ENCODE peak calls at places on chromosomes 12 and 14, in seven cellular contexts. C, E, P, U, R, Y and A are unnamed samples.

GRCh38 chr14:104389326-104390220 is 190.0 kb upstream of the C14orf180 start:
- DNase-seq in C (no peak), E (no peak), P (no peak), U (no peak), R (no peak), Y (no peak), A (no peak)

GRCh38 chr12:18422849-18423248 is 161.5 kb downstream of the PIK3C2G start:
- DNase-seq in C (peak), E (peak), P (peak), U (no peak), R (no peak), Y (no peak), A (no peak)

GRCh38 chr12:120640840-120641833 is 711 bp downstream of the CABP1 start:
- DNase-seq in C (peak), E (peak), P (peak), U (no peak), R (no peak), Y (peak), A (peak)

GRCh38 chr12:27013606-27014084 is 539 bp downstream of the TM7SF3 start:
- DNase-seq in C (peak), E (peak), P (peak), U (no peak), R (peak), Y (no peak), A (no peak)

GRCh38 chr14:58082491-58083098 is 69.4 kb downstream of the ARMH4 start:
- DNase-seq in C (peak), E (peak), P (peak), U (peak), R (no peak), Y (peak), A (no peak)

GRCh38 chr14:80456200-80456599 is 244.9 kb upstream of the DIO2 start:
- DNase-seq in C (peak), E (peak), P (peak), U (no peak), R (no peak), Y (no peak), A (no peak)

GRCh38 chr14:91424813-91425719 is 7.4 kb upstream of the CCDC88C start:
- DNase-seq in C (no peak), E (no peak), P (no peak), U (no peak), R (no peak), Y (no peak), A (no peak)

GRCh38 chr12:57090456-57090855 is 1.5 kb downstream of the NAB2 start:
- DNase-seq in C (no peak), E (no peak), P (no peak), U (no peak), R (no peak), Y (no peak), A (no peak)

GRCh38 chr14:75390183-75390582 is 37.6 kb upstream of the JDP2 start:
- DNase-seq in C (no peak), E (no peak), P (no peak), U (no peak), R (no peak), Y (no peak), A (no peak)

DNA sequence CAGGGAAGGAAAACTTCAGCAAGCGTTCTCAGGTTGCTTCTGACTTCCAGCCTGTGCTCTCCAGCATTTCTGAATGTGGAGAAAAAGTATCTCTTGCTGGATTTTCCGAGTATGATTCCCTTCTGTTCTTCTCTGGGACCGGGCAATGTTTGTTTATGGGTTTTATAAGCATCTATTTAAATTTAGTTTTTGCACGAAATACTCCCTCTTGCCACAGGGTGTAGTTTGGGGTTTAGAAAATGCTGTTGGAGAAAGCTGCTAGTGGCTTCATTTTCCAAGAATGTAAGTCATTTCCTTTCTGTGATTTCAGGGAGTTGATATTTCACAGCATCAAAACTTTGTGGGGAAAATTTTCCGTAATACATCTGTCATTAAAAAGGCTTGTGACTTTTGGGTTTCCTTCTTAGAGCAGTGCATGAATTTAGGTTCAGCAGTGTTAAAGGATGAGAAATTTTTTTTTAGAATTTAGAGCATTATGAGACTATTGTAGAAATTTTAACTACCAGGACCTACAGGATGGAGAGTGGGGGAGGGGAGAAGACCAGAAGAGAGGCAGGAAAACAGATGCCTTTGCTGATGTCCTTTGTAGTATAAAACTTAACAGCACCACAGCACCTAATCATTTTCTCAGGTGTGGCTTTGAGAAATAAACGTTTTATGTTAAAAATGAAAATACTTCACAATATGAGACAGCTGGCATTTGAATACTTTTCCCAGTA is 1.5 kb downstream of the FRMD6 start:
- DNase-seq in C (peak), E (peak), P (peak), U (no peak), R (no peak), Y (peak), A (peak)
- TF ChIP-seq CTCF in C (peak), E (peak), P (peak), U (no peak), R (no peak), Y (peak), A (peak)

DNA sequence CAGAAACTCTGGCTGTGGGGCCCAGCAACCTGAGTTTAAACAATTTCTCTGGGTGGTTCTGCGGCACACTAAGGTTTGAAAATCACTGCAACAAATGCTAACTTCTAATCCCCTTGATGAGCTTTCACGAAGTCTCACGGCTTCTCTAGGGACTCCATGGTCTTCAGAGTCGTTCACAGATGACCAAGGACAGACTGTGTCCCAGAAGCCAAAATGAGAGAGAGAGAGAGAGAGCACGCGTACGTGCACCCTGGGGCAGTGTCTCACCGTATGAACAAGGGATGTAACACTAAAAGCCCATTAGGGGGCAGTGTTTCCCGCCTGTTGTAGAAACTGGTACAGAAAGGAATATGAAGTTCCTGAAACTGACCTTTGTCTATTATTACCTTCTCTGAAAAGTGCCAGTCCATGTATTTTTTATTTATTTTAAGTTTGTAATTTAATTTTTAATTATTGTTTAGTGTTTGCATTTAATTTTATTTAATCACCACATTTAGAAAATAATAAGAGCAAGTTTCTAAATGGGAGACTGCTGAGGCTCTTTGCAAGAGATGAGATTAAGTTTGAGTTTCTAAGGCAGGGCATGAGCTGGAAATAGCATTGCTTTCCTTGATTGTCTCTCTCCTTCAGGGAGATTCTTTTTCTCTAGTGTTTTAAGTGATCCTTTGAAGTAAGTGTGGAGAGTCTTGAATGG is 3.4 kb downstream of the APOLD1 start:
- DNase-seq in C (peak), E (peak), P (peak), U (no peak), R (peak), Y (peak), A (peak)
- TF ChIP-seq CTCF in C (peak), E (peak), P (peak), U (peak), R (peak), Y (peak), A (peak)

DNA sequence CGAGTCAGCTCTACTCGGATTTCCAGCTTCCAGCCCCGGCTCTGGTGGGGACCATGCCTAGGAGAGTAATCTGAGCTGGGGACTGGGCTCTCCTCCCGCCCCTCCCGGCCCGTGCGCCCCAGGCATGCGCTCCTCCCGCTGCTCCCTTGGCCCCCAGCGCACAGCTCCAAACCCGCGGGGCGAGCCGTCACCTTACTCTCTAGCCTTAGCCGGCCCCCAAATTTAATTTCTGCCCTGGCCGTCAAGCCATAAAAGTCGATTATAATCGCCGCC is 41.7 kb upstream of the CAPRIN2 start:
- DNase-seq in C (peak), E (peak), P (peak), U (no peak), R (peak), Y (peak), A (no peak)
- TF ChIP-seq CTCF in C (no peak), E (no peak), P (no peak), U (no peak), R (no peak), Y (no peak), A (no peak)

DNA sequence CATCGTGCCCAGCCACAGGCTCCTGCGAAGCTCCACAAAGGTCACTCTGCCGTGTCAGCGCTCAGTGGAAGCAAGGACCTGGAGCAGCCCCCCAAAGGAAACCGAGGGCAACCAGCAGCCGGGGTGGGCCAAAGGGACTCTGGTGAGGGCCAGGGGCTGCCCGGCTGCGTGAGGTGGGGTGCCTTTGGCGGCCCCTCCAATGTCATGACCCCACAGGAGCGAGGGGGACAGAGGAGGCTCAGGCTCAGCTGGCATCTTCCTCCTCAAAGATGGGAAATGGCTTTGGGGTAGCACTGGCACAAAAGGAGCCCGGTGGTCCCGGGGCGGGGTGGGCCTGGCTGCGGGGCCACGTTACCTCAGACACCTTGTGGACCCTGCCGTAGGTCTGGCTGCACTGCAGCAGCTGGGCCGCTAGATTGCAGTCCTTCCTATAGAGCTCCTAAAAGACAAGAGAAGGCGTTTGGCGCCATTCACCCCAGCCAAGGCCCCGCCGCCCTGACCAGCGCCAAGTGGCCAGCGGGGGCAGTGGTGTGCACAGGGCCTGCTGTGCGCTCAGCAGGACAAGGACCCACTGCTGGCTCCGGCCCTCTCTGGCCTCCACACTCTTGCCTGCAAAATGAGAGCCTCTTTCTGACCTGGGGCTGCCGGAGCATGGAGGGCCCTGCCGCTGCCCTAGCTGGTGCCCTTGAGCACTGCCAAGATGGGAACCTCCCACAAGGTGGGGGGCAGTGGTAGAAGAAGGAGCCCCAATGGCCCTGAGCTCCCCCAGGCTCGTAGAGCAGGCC is 46.9 kb downstream of the BEGAIN start:
- DNase-seq in C (no peak), E (no peak), P (no peak), U (no peak), R (peak), Y (no peak), A (peak)
- TF ChIP-seq CTCF in C (peak), E (peak), P (no peak), U (peak), R (peak), Y (peak), A (peak)

DNA sequence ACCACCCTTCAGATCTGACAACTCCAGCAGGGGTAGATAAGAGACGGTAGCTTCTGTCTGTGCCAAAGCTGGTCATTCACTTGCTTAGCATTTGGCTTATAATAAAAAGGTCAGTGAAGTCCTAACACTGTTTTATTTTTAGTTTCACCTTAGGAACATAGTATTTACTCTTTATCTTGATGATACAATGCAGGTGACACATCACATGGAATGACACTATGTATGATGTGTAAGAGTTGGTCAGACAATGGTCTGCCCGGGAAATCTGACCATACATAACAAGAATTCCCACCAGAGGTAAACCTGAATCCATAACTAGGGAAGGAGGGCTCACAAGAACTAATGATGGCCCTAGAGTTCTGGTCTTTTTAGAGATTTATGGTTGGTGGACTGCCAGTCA is 66.6 kb downstream of the IFNG start:
- DNase-seq in C (no peak), E (no peak), P (no peak), U (no peak), R (no peak), Y (no peak), A (no peak)
- TF ChIP-seq CTCF in C (no peak), E (no peak), P (no peak), U (no peak), R (no peak), Y (no peak), A (no peak)

GRCh38 chr14:92520701-92521415 is 7.3 kb downstream of the RIN3 start:
- DNase-seq in C (no peak), E (no peak), P (no peak), U (no peak), R (no peak), Y (no peak), A (no peak)

GRCh38 chr14:92520102-92520651 is 6.6 kb downstream of the RIN3 start:
- DNase-seq in C (no peak), E (no peak), P (no peak), U (no peak), R (no peak), Y (no peak), A (no peak)

GRCh38 chr14:92516966-92517350 is 3.4 kb downstream of the RIN3 start:
- DNase-seq in C (no peak), E (no peak), P (no peak), U (no peak), R (no peak), Y (no peak), A (no peak)

GRCh38 chr14:92517761-92518160 is 4.2 kb downstream of the RIN3 start:
- DNase-seq in C (no peak), E (no peak), P (no peak), U (no peak), R (no peak), Y (no peak), A (no peak)

GRCh38 chr14:92519246-92520101 is 5.9 kb downstream of the RIN3 start:
- DNase-seq in C (no peak), E (no peak), P (no peak), U (no peak), R (no peak), Y (no peak), A (no peak)
- TF ChIP-seq CTCF in C (no peak), E (no peak), P (no peak), U (no peak), R (no peak), Y (no peak), A (no peak)

GRCh38 chr12:110668480-110669192 is 20.3 kb downstream of the HVCN1 start:
- DNase-seq in C (no peak), E (no peak), P (no peak), U (no peak), R (no peak), Y (no peak), A (no peak)
- TF ChIP-seq CTCF in C (no peak), E (no peak), P (no peak), U (no peak), R (no peak), Y (no peak), A (no peak)

GRCh38 chr12:1574863-1575254 is 19.5 kb downstream of the FBXL14 start:
- DNase-seq in C (no peak), E (peak), P (no peak), U (no peak), R (no peak), Y (no peak), A (no peak)

GRCh38 chr12:1575799-1576401 is 18.5 kb downstream of the FBXL14 start:
- DNase-seq in C (peak), E (peak), P (peak), U (no peak), R (no peak), Y (no peak), A (no peak)

GRCh38 chr12:1572731-1573130 is 21.6 kb downstream of the FBXL14 start:
- DNase-seq in C (no peak), E (no peak), P (no peak), U (no peak), R (no peak), Y (no peak), A (no peak)

GRCh38 chr12:1575287-1575798 is 19.0 kb downstream of the FBXL14 start:
- DNase-seq in C (peak), E (peak), P (no peak), U (no peak), R (no peak), Y (no peak), A (no peak)

DNA sequence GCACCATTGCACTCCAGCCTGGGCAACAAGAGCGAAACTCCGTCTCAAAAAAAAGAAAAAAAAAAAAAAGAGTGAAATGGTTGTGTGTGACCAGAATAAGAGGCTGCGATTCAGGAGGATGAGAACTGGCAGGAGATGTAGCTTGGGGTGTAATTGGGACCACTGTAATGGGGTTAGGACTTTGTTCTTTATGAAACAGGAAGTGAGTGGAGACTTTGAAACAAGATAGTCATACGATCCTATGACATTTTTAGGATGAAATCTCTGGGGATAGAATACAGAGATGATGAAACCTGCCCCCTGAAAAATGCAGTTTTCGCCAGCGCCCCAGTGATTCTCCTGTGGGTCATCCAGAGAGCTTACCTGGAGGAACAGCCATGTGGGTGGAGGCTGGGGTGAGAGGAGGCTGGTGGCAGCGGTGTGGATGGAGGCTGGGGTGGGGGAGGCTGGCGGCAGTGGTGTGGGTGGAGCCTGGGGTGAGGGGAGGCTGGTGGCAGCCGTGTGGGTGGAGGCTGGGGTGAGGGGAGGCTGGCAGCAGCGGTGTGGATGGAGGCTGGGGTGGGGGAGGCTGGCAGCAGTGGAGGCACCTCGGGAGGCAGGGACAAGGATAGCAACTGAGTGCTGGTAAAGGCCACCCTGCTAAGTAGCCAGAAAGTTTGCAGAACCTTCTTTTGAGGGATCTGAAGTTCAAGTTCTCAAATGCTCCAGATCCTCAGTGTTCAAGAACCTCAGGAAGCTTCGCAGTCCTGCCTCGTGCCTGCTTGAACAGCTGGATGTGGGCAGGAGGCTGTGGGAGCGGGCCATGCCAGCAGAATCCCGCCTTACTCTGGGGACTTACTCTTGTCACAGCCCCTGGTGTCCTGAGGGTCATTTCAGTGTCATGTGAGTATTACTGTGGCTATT is 20.2 kb downstream of the FBXL14 start:
- DNase-seq in C (no peak), E (peak), P (no peak), U (no peak), R (no peak), Y (no peak), A (no peak)
- TF ChIP-seq CTCF in C (no peak), E (no peak), P (no peak), U (no peak), R (no peak), Y (no peak), A (no peak)

DNA sequence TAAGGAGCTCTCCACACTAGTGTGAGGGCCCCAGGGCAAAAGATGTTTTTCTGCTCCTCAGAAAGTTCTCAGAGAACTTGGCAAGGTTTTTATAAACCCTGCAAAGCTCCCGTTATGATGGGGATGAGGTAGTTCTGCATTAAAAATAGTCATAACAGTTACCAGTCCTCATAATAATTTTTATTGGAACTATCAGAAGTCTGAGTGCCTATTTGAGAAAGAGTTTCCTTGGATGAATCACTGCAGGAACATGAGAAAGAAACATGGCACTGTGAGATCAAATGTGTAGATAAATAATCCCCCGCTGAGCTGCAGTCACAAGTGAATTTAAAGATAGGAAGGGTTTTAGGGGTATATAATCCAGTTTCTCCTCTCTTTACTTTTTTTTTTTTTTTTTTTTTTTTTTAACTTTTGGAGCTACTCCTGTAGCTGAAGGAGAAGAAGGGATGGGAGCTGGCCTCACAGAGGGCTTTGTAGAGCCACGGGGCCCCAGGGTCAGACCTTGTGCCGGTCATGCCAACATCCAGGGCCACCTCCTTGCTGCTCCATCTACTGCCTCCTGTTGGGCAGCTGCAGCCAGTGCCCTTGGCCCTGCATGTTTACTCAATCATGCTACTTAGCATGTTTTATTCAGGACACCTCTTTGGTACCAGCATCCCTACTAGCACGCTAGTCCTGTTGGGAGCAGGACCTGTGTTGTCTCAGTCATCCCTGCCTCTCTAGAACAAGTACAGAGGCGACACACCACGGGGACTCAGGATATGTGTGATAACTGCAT is 39.5 kb downstream of the EVL start:
- DNase-seq in C (peak), E (peak), P (no peak), U (peak), R (no peak), Y (no peak), A (no peak)
- TF ChIP-seq CTCF in C (no peak), E (peak), P (no peak), U (no peak), R (peak), Y (no peak), A (no peak)